ENCODE peak calls at places on chromosome 11, in ten cellular contexts. P is NCI-H1694 treated with DMSO at 0.1 percent for 48 hours; W is brain pericyte; N is osteoblast; Q is astrocyte of the spinal cord; X is WTC11; V is stimulated activated naive B cell treated with anti-CD40 and anti-IgM and Interleukin-4, amounts not matched to agents 10 μg/mL and 1 μg/mL and 100 μg/mL, for 72 hours; R is activated T-helper 2 cell treated with anti-CD3 and anti-CD28 coated beads, Interferon-gamma antibody, Interleukin-2, Interleukin-4, amounts not matched to agents 10 μg/mL and 5 μg/mL and 100 μg/mL, durations not matched to agents 14 hours and 24 hours and 36 hours; L is brain microvascular endothelial cell; E is nucleus accumbens. G is an unnamed sample.

GRCh38 chr11:124829986-124830385 is 29.8 kb upstream of the MSANTD2 start:
- DNase-seq in P (peak), W (no peak), N (no peak), Q (peak), X (no peak), V (no peak), R (no peak), L (no peak), E (no peak), G (no peak)

GRCh38 chr11:121665211-121665838 is 212.6 kb upstream of the SORL1-AS1 start:
- DNase-seq in P (no peak), W (no peak), N (peak), Q (no peak), X (no peak), V (no peak), R (no peak), L (no peak), E (no peak), G (no peak)

GRCh38 chr11:96567667-96568066 is 177.9 kb downstream of the JRKL start:
- DNase-seq in P (no peak), W (no peak), N (no peak), Q (no peak), X (no peak), V (no peak), R (no peak), L (no peak), E (no peak), G (no peak)

GRCh38 chr11:27158763-27159679 is 118.4 kb downstream of the BBOX1 start:
- DNase-seq in P (peak), W (peak), N (no peak), Q (peak), X (peak), V (no peak), R (no peak), L (peak), E (peak), G (peak)

GRCh38 chr11:35009941-35010337 is 93.5 kb downstream of the PDHX start:
- DNase-seq in P (no peak), W (no peak), N (no peak), Q (peak), X (no peak), V (no peak), R (no peak), L (no peak), E (no peak), G (no peak)

GRCh38 chr11:114075891-114076441 is 16.5 kb downstream of the ZBTB16 start:
- DNase-seq in P (no peak), W (no peak), N (peak), Q (peak), X (peak), V (peak), R (no peak), L (peak), E (no peak), G (no peak)

GRCh38 chr11:4093519-4094347 is 866 bp upstream of the RRM1 start:
- DNase-seq in P (no peak), W (no peak), N (no peak), Q (no peak), X (no peak), V (no peak), R (no peak), L (no peak), E (no peak), G (no peak)

GRCh38 chr11:12175694-12176241 is 65.4 kb downstream of the MICAL2 start:
- DNase-seq in P (no peak), W (no peak), N (peak), Q (peak), X (no peak), V (no peak), R (no peak), L (peak), E (no peak), G (no peak)

GRCh38 chr11:112558691-112559090 is 298.0 kb upstream of the PLET1 start:
- DNase-seq in P (no peak), W (no peak), N (peak), Q (peak), X (no peak), V (no peak), R (no peak), L (peak), E (no peak), G (no peak)

GRCh38 chr11:68009391-68010000 is 631 bp upstream of the ALDH3B1 start:
- DNase-seq in P (no peak), W (no peak), N (no peak), Q (peak), X (no peak), V (no peak), R (no peak), L (peak), E (no peak), G (no peak)

GRCh38 chr11:79648766-79649545 is 208.1 kb upstream of the TENM4 start:
- DNase-seq in P (no peak), W (no peak), N (no peak), Q (no peak), X (no peak), V (no peak), R (no peak), L (no peak), E (no peak), G (no peak)

GRCh38 chr11:35087648-35088047 is 51.3 kb upstream of the CD44 start:
- DNase-seq in P (no peak), W (no peak), N (peak), Q (no peak), X (no peak), V (no peak), R (no peak), L (no peak), E (no peak), G (no peak)

GRCh38 chr11:35337136-35337918 is 82.0 kb downstream of the SLC1A2 start:
- DNase-seq in P (no peak), W (peak), N (peak), Q (peak), X (no peak), V (no peak), R (no peak), L (peak), E (no peak), G (no peak)

GRCh38 chr11:61963282-61964057 is 4.0 kb downstream of the FTH1 start:
- DNase-seq in P (no peak), W (no peak), N (no peak), Q (no peak), X (no peak), V (peak), R (no peak), L (no peak), E (no peak), G (no peak)

GRCh38 chr11:69647761-69648497 is 7.0 kb downstream of the CCND1 start:
- DNase-seq in P (no peak), W (no peak), N (peak), Q (no peak), X (no peak), V (no peak), R (no peak), L (no peak), E (no peak), G (no peak)

GRCh38 chr11:126072141-126072741 is 9.6 kb upstream of the CDON start:
- DNase-seq in P (no peak), W (no peak), N (no peak), Q (peak), X (no peak), V (no peak), R (no peak), L (no peak), E (no peak), G (peak)

GRCh38 chr11:43558056-43558455 is 122.5 kb upstream of the HSD17B12 start:
- DNase-seq in P (no peak), W (no peak), N (no peak), Q (no peak), X (no peak), V (no peak), R (no peak), L (no peak), E (no peak), G (no peak)

GRCh38 chr11:130118165-130118564 is 41.4 kb upstream of the ST14 start:
- DNase-seq in P (no peak), W (no peak), N (no peak), Q (no peak), X (no peak), V (no peak), R (no peak), L (no peak), E (no peak), G (no peak)

GRCh38 chr11:114192841-114193389 is 103.3 kb upstream of the NNMT start:
- DNase-seq in P (no peak), W (no peak), N (no peak), Q (peak), X (no peak), V (no peak), R (no peak), L (no peak), E (no peak), G (no peak)

GRCh38 chr11:70503878-70504240 is 105.5 kb downstream of the CTTN start:
- DNase-seq in P (peak), W (no peak), N (peak), Q (no peak), X (no peak), V (no peak), R (no peak), L (no peak), E (no peak), G (peak)

GRCh38 chr11:112215621-112216020 is 10.6 kb upstream of the PTS start:
- DNase-seq in P (no peak), W (no peak), N (no peak), Q (no peak), X (no peak), V (no peak), R (no peak), L (no peak), E (no peak), G (no peak)

GRCh38 chr11:30499940-30500339 is 86.2 kb downstream of the MPPED2 start:
- DNase-seq in P (no peak), W (no peak), N (no peak), Q (no peak), X (no peak), V (no peak), R (no peak), L (no peak), E (no peak), G (no peak)

GRCh38 chr11:47004595-47005033 is 68.1 kb downstream of the CSTPP1 start:
- DNase-seq in P (peak), W (peak), N (peak), Q (peak), X (no peak), V (no peak), R (no peak), L (peak), E (peak), G (no peak)

GRCh38 chr11:16924462-16924825 is 89.8 kb downstream of the PLEKHA7 start:
- DNase-seq in P (no peak), W (no peak), N (no peak), Q (no peak), X (no peak), V (peak), R (no peak), L (no peak), E (no peak), G (no peak)

GRCh38 chr11:2652362-2652761 is 47.4 kb downstream of the KCNQ1OT1 start:
- DNase-seq in P (no peak), W (no peak), N (peak), Q (no peak), X (no peak), V (no peak), R (no peak), L (no peak), E (no peak), G (no peak)

GRCh38 chr11:134358853-134359490 is 27.2 kb downstream of the GLB1L2 start:
- DNase-seq in P (no peak), W (no peak), N (peak), Q (no peak), X (peak), V (no peak), R (no peak), L (no peak), E (no peak), G (no peak)

GRCh38 chr11:104907521-104908185 is 9.4 kb upstream of the CASP12 start:
- DNase-seq in P (no peak), W (no peak), N (no peak), Q (peak), X (no peak), V (no peak), R (no peak), L (no peak), E (no peak), G (no peak)

GRCh38 chr11:43150697-43151096 is 161.1 kb upstream of the API5 start:
- DNase-seq in P (no peak), W (no peak), N (no peak), Q (no peak), X (no peak), V (no peak), R (no peak), L (no peak), E (no peak), G (no peak)

GRCh38 chr11:82792319-82792718 is 58.7 kb upstream of the FAM181B start:
- DNase-seq in P (no peak), W (no peak), N (no peak), Q (no peak), X (no peak), V (no peak), R (no peak), L (no peak), E (no peak), G (no peak)

GRCh38 chr11:117144477-117145392 is 648 bp downstream of the PAFAH1B2 start:
- DNase-seq in P (no peak), W (no peak), N (peak), Q (peak), X (peak), V (peak), R (peak), L (peak), E (no peak), G (peak)

G was measured in NCI-H2171.